ENCODE peak calls at places on chromosomes 4 and X, in seven cellular contexts. V, Z, N, T, U, G and L are unnamed samples.

GRCh38 chrX:41672643-41673042 is 16.1 kb upstream of the GPR34 start:
- DNase-seq in V (no peak), Z (no peak), N (no peak), T (no peak), U (no peak), G (no peak), L (no peak)

GRCh38 chrX:45324941-45325340 is 124.3 kb upstream of the DIPK2B start:
- DNase-seq in V (no peak), Z (no peak), N (no peak), T (peak), U (no peak), G (no peak), L (no peak)

GRCh38 chr4:184902550-184902949 is 76.8 kb upstream of the ACSL1 start:
- DNase-seq in V (no peak), Z (no peak), N (no peak), T (no peak), U (no peak), G (no peak), L (no peak)

GRCh38 chr4:27628609-27629008 is 768.0 kb downstream of the STIM2 start:
- DNase-seq in V (no peak), Z (no peak), N (no peak), T (no peak), U (no peak), G (no peak), L (no peak)

GRCh38 chr4:21012851-21013331 is 312.6 kb downstream of the PACRGL start:
- DNase-seq in V (no peak), Z (no peak), N (no peak), T (peak), U (peak), G (no peak), L (no peak)

GRCh38 chrX:373641-374471 is 12.9 kb downstream of the PPP2R3B start:
- DNase-seq in V (peak), Z (no peak), N (no peak), T (peak), U (peak), G (no peak), L (no peak)

GRCh38 chr4:134028411-134028810 is 173.2 kb downstream of the PABPC4L start:
- DNase-seq in V (no peak), Z (no peak), N (no peak), T (peak), U (no peak), G (no peak), L (no peak)

GRCh38 chr4:4854649-4855292 is 4.7 kb upstream of the MSX1 start:
- DNase-seq in V (no peak), Z (no peak), N (no peak), T (no peak), U (no peak), G (no peak), L (no peak)

GRCh38 chr4:95165926-95166524 is 382.7 kb downstream of the UNC5C start:
- DNase-seq in V (peak), Z (no peak), N (peak), T (peak), U (peak), G (no peak), L (peak)

GRCh38 chrX:155225774-155226173 is 9.5 kb downstream of the VBP1 start:
- DNase-seq in V (no peak), Z (no peak), N (no peak), T (no peak), U (no peak), G (no peak), L (no peak)

GRCh38 chr4:100314057-100314456 is 123.8 kb upstream of the DDIT4L start:
- DNase-seq in V (no peak), Z (no peak), N (no peak), T (peak), U (no peak), G (no peak), L (no peak)

GRCh38 chr4:100312615-100313355 is 122.5 kb upstream of the DDIT4L start:
- DNase-seq in V (no peak), Z (no peak), N (no peak), T (no peak), U (no peak), G (no peak), L (no peak)

GRCh38 chr4:100317032-100317864 is 127.0 kb upstream of the DDIT4L start:
- DNase-seq in V (no peak), Z (no peak), N (no peak), T (peak), U (no peak), G (no peak), L (no peak)
- H3K4me3 ChIP-seq in V (no peak), Z (no peak), N (no peak), T (no peak), U (no peak), G (no peak), L (no peak)

DNA sequence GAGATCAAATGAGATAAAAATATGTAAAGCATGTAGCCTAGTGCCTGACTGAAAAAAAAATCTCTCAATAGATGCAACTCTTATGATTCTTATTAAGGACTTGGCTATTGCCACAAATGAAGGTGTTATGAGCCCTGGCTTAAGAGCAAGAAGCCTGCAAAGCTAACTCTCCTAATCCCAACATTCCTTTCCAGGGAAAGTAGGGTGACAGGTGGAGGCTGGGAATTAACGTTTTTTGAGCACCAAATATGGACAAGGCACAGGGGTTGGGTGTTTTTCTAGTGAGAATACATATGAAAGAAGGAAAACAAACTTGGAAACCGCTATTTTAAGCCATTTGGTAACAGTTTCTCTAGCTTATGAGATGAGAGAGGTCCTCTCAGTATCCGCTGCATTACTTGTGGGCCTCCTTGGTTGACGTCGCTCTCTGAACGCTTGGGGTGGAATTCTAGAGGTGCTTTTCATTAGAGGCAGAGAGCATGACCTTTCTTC is 2.4 kb downstream of the RHOH start:
- DNase-seq in V (no peak), Z (no peak), N (no peak), T (no peak), U (no peak), G (no peak), L (no peak)
- H3K4me3 ChIP-seq in V (peak), Z (no peak), N (no peak), T (no peak), U (no peak), G (peak), L (no peak)

GRCh38 chr4:40887690-40888089 is 137.9 kb downstream of the NSUN7 start:
- DNase-seq in V (no peak), Z (no peak), N (no peak), T (peak), U (peak), G (no peak), L (peak)
- H3K4me3 ChIP-seq in V (no peak), Z (no peak), N (no peak), T (no peak), U (no peak), G (no peak), L (no peak)

GRCh38 chr4:121243476-121243875 is 79.4 kb upstream of the TNIP3 start:
- DNase-seq in V (no peak), Z (no peak), N (no peak), T (peak), U (peak), G (no peak), L (no peak)
- H3K4me3 ChIP-seq in V (no peak), Z (no peak), N (no peak), T (no peak), U (peak), G (peak), L (peak)

DNA sequence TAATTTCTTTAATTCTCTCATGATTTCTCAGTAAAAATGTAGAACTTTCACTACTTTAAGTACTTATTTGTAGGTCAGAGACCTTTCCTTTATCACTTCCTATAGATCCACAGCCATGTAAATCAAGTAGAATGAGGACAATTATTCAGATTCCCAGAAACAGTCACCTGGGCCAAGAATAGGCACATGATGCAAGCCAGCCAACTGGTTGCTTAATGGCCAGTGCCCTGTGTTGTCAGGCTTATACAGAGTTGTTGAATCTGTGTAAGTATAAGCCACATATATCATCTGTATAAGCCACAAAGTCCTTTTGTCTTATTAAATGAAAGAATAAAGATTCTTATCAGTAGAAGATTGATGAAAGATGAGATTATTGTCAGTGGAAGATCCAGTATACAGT is 5.2 kb downstream of the BANK1 start:
- DNase-seq in V (no peak), Z (no peak), N (no peak), T (no peak), U (no peak), G (no peak), L (no peak)
- H3K4me3 ChIP-seq in V (no peak), Z (no peak), N (no peak), T (no peak), U (no peak), G (no peak), L (no peak)

GRCh38 chrX:103357871-103358270 is 1.6 kb downstream of the TCEAL9 start:
- DNase-seq in V (no peak), Z (no peak), N (no peak), T (no peak), U (no peak), G (no peak), L (no peak)
- H3K4me3 ChIP-seq in V (no peak), Z (no peak), N (peak), T (peak), U (peak), G (no peak), L (peak)

DNA sequence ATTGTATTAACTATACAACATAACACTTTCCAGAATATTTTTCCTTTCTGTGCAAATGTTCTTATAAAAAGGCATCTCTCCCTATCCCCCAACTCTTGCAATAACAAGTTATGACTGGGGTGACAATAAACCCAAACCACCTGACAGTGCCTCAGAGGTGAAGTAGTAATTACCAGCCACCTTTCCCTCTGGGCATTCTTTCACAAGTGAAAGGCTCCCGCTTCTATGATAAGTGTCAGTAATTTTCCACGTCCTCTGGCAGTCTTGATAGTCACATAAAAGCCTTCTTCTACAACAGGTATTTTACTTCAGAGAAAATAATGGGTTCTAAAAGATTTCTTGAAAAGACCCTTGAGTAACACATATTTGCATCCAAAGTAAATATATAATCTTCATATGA is 82.7 kb downstream of the MANBA start:
- DNase-seq in V (no peak), Z (no peak), N (no peak), T (no peak), U (no peak), G (no peak), L (no peak)
- H3K4me3 ChIP-seq in V (no peak), Z (no peak), N (no peak), T (no peak), U (no peak), G (no peak), L (no peak)